ENCODE peak calls at places on chromosomes 4 and X, in six cellular contexts. G is HepG2, P is neural progenitor cell, E is cardiac fibroblast, I is AG04450, Y is breast epithelium. O is an unnamed sample.
A peak's percentile ranks its signal among the peaks of the same experiment; 100 is the strongest.

GRCh38 chr4:175146799-175147198 is 228.6 kb downstream of the ADAM29 start:
- DNase-seq in P (no peak), I (no peak), E (no peak), Y (no peak), G (no peak), O (no peak)

GRCh38 chrX:110146521-110146920 is 143.6 kb downstream of the TMEM164 start:
- DNase-seq in Y (no peak), G (peak; percentile 45), E (peak; percentile 71), P (peak; percentile 64), I (no peak), O (no peak)

GRCh38 chr4:171626554-171626953 is 186.7 kb upstream of the GALNTL6 start:
- DNase-seq in I (no peak), P (no peak), G (no peak), E (no peak), Y (no peak), O (no peak)

GRCh38 chr4:13543648-13544555 is at the start of gene NKX3-2:
- DNase-seq in E (peak; percentile 24), G (no peak), Y (no peak), P (peak; percentile 74), I (no peak), O (no peak)

GRCh38 chr4:16516796-16517413 is 290.6 kb upstream of the TAPT1 start:
- DNase-seq in P (peak; percentile 27), G (no peak), E (peak; percentile 86), Y (no peak), I (peak; percentile 58), O (no peak)

GRCh38 chrX:123425471-123425870 is 241.4 kb downstream of the GRIA3 start:
- DNase-seq in I (no peak), Y (no peak), E (no peak), P (no peak), G (no peak), O (no peak)

GRCh38 chr4:950136-951020 is 18.1 kb downstream of the TMEM175 start:
- DNase-seq in Y (no peak), E (no peak), G (no peak), I (no peak), P (no peak), O (no peak)

GRCh38 chrX:150163181-150163930 is 199.8 kb upstream of the MAMLD1 start:
- DNase-seq in Y (no peak), I (no peak), E (peak; percentile 17), G (no peak), P (no peak), O (no peak)

GRCh38 chrX:8364369-8365141 is 100.1 kb upstream of the VCX3B start:
- DNase-seq in E (peak; percentile 30), Y (no peak), G (peak; percentile 2), P (peak; percentile 68), I (no peak), O (no peak)

GRCh38 chr4:169582706-169583105 is 29.7 kb downstream of the NEK1 start:
- DNase-seq in E (peak; percentile 15), Y (no peak), I (no peak), P (no peak), G (no peak), O (no peak)

GRCh38 chr4:150348079-150348478 is 233.9 kb upstream of the MAB21L2 start:
- DNase-seq in Y (no peak), E (peak; percentile 57), P (no peak), I (no peak), G (no peak), O (no peak)

GRCh38 chrX:123665197-123665596 is 67.7 kb downstream of the THOC2 start:
- DNase-seq in I (no peak), Y (no peak), G (no peak), E (no peak), P (no peak), O (peak; percentile 24)

GRCh38 chr4:147772459-147772969 is 40.6 kb downstream of the ARHGAP10 start:
- DNase-seq in I (peak; percentile 69), Y (no peak), G (no peak), E (peak; percentile 70), P (no peak), O (no peak)

GRCh38 chr4:173259310-173259709 is 74.8 kb downstream of the HMGB2 start:
- DNase-seq in P (no peak), I (no peak), E (no peak), Y (no peak), G (no peak), O (no peak)
- TF ChIP-seq CTCF in P (no peak), I (peak; percentile 32), E (peak; percentile 18), Y (no peak), G (no peak), O (no peak)

DNA sequence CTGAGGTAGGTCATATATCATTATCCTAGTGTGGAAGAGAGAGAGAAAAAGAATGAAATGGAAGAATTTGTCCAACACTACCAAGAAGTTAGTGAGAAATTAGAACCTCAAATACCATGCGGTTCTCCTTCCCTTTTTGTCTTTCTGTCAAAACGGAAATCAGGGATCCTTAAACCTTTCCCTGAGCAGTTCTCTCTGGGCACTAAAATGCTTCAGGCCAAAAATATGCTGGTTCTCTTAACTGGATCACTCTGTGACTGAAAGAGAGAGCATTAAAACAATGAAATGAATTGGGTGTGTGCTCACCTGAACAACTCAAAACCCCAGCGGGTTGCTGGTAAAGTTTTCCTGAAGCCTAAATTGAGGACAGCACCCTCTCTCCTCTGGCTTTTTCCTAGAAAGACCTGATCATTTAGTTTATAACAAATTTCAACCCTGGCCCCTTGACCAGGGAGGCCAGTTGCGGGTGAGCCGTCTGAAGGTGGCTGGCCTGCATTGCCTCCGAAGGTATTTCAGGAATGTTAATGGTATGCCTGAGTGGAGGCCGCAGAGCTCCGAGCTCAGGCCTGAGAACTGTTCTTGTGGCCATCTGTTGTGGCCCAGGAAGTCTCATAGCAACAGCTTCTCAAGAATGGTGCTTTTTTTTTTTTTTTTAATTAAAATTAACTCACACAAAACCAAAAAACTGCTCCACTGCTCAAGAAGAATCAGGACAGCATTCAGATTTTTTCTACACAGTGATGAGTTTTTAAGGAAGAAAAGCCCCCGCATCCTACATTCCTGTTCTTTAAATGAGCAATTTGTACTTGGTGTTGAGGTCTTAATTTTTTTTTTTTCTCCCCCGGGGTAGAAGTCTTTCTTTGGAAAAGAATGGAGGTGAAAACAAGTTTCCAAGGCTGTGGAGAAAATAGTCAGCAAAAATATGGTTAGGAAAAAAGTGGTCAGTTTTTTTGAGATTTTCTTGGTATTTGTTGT is 155.1 kb downstream of the SHROOM3 start:
- DNase-seq in P (peak; percentile 94), G (peak; percentile 52), Y (peak; percentile 88), E (peak; percentile 96), I (peak; percentile 87), O (peak; percentile 95)
- H3K4me3 ChIP-seq in P (peak overlapping the region; percentile 4), G (no peak overlapping the region), Y (no peak overlapping the region), E (no peak overlapping the region), I (no peak overlapping the region), O (peak overlapping the region; percentile 22)

GRCh38 chr4:54539500-54540029 is 118.2 kb upstream of the KIT start:
- DNase-seq in E (peak; percentile 43), P (peak; percentile 91), I (no peak), Y (no peak), G (peak; percentile 6), O (no peak)
- TF ChIP-seq CTCF in E (no peak), P (peak; percentile 21), I (no peak), Y (no peak), G (peak; percentile 18), O (peak; percentile 16)

DNA sequence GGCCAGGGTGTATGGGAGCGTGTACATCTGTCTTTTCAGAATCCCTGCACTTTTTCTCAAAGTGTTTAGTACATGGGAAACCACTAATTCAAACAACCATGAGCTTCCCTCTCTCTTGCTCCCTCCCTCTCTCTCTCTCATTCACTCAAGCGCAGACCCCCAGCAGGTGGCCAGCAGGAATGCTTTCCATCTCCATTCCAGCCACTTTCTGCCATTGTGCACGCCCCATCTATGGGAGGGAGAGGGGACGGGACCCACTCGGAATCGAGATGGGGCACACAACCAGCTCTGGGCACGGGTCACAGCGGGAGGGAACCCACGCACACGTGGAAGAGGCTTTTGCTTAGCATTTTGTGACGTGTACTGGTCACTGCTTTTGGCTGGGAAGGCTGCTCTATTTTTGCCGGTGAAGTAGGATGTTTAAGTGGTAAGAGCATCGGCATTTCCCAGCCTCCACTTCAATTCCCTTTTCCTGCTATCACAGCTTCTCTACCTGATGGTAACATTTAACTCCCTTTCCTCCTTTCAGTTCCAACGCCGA is 84.3 kb downstream of the IRF2 start:
- DNase-seq in G (no peak), E (no peak), P (peak; percentile 80), Y (no peak), I (no peak), O (no peak)
- H3K4me3 ChIP-seq in G (no peak overlapping the region), E (no peak overlapping the region), P (peak overlapping the region; percentile 22), Y (no peak overlapping the region), I (no peak overlapping the region), O (no peak overlapping the region)